ENCODE peak calls at places on chromosome 20, in seven cellular contexts. S, E, D, N, A, Z and M are unnamed samples. For H3K27me3, the result is how much of the 10 kb centered on the place peaks cover.

GRCh38 chr20:9627219-9627618 is 112.8 kb downstream of the LAMP5 start:
- DNase-seq in D (no peak), E (peak), S (no peak), A (no peak), Z (no peak), N (no peak), M (no peak)

GRCh38 chr20:3563548-3564177 is 92.8 kb downstream of the ATRN start:
- DNase-seq in Z (peak), S (peak), A (peak), E (no peak), N (peak), D (no peak), M (peak)

GRCh38 chr20:36676701-36677421 is 30.9 kb upstream of the SLA2 start:
- DNase-seq in N (no peak), A (peak), D (peak), E (peak), S (peak), Z (peak), M (peak)

GRCh38 chr20:40307937-40308478 is 381.0 kb downstream of the MAFB start:
- DNase-seq in E (no peak), S (no peak), N (no peak), Z (no peak), D (no peak), A (no peak), M (no peak)

GRCh38 chr20:25058797-25059486 is 1.0 kb upstream of the ACSS1 start:
- DNase-seq in N (peak), D (no peak), E (no peak), Z (no peak), A (peak), S (no peak), M (no peak)

GRCh38 chr20:20824924-20825584 is 112.6 kb upstream of the RALGAPA2 start:
- DNase-seq in A (no peak), Z (peak), N (peak), E (peak), S (peak), D (peak), M (peak)

GRCh38 chr20:7437311-7437710 is 502.9 kb downstream of the HAO1 start:
- DNase-seq in D (no peak), S (no peak), A (no peak), Z (no peak), N (no peak), E (no peak), M (no peak)

GRCh38 chr20:18267815-18268214 is 20.5 kb upstream of the ZNF133 start:
- DNase-seq in N (no peak), D (no peak), E (no peak), A (no peak), Z (no peak), S (peak), M (peak)

DNA sequence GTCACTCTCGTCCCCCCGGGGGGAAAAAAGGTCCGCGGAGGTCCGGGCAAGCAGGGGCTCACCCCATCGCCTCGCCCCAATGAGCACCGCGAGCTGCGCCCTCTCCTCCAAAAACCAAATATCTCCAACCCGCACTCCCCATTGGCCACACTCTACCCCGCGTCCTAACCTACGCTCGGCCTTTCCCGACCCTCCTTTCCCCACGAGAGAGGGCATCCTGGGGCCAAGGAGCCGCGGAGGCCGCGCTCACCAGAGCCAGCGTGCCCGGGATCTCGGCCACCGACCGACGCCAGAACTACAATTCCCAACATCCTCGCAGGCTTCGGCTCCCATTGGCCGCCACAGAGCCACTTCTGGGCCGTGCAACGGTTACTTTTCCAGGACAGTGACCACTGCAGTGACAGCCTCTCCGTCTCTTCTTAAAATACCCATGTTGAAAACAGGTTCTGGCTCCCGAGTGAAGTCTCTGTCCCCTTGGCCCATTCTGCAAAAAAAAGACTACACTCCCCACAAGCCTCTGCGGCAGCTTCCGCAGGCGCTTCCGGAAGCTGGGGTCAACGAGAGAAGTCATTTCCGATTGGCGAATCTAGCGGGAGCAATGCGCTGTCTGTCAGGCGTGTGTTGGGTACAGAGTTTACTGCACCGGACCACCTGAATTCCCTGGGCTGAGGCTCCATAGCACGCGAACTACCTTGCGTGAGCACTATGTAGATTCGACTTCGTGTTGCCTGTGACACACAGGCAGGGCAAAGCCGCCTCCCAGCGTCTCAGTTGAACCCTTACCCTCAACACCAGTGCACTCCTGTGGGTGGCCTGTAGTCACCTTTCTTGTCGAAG is at the start of gene ZNF343:
- DNase-seq in E (peak), A (peak), S (peak), Z (peak), N (peak), D (peak), M (peak)
- H4K8ac ChIP-seq in E (no peak), A (peak), S (peak), Z (peak), N (peak), D (peak), M (no peak)

GRCh38 chr20:32053648-32054047 is 1.6 kb downstream of the HCK start:
- DNase-seq in Z (no peak), N (no peak), D (no peak), E (no peak), S (no peak), A (no peak), M (no peak)
- H3K27me3 ChIP-seq in Z (under half), N (half or more), D (under half), E (under half), S (under half), A (half or more), M (under half)

GRCh38 chr20:63223826-63224207 is 7.9 kb upstream of the YTHDF1 start:
- DNase-seq in D (no peak), E (no peak), S (no peak), Z (no peak), A (no peak), N (no peak), M (no peak)

GRCh38 chr20:63226020-63226943 is 9.4 kb upstream of the BIRC7 start:
- DNase-seq in Z (peak), E (no peak), D (no peak), N (no peak), S (no peak), A (no peak), M (peak)

GRCh38 chr20:63223121-63223825 is 7.3 kb upstream of the YTHDF1 start:
- DNase-seq in D (peak), A (peak), E (peak), N (peak), S (peak), Z (peak), M (peak)

GRCh38 chr20:63225082-63225454 is 9.1 kb upstream of the YTHDF1 start:
- DNase-seq in S (no peak), E (no peak), Z (no peak), A (no peak), N (no peak), D (no peak), M (no peak)

DNA sequence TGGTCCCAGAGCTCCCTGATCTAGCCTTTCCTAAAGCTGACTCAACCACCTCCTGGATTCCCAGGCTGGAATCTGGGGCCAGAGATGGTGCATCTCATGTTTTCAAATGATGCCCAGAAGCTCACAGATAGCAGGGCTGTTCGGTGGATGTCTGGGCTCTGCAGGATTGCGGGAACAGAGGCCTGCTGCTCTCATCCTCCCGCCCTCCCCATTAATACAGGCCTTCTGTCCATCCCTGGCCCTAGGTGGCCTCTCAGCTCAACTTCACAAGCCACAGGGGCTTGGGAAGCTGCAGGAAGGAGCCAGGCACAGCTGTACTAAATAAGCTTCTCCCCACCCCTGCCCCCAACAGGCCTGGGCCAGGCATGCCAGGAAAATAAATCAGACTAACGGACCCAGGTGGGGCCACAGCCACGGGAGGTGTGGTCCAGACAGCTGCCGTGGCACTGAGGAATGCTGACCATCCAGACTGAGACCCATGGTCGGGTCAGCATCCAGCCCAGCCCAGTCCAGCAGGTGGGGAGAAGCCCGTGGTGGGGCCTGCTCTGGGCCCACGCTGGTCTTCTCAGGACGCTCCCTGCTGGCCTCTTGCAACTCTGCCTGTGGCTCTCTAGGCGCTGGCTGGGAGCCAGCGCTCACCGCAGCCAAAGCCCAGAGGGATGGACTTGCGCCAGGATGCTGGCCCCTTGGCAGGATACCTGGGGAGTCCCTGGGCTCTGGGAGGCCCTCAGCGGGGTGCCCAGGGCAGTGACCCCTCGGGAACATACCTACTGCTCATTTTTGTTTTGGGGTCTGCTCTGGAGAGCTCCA is 8.5 kb upstream of the YTHDF1 start:
- DNase-seq in N (peak), D (no peak), E (no peak), Z (peak), A (peak), S (no peak), M (peak)
- H3K4ac ChIP-seq in N (no peak), D (no peak), E (no peak), Z (peak), A (no peak), S (no peak), M (no peak)

GRCh38 chr20:61306935-61307475 is 54.9 kb downstream of the CDH4 start:
- DNase-seq in Z (no peak), A (no peak), D (no peak), N (no peak), S (no peak), E (no peak), M (peak)

GRCh38 chr20:61310954-61311353 is 58.9 kb downstream of the CDH4 start:
- DNase-seq in E (no peak), N (no peak), D (no peak), Z (no peak), S (no peak), A (no peak), M (no peak)

GRCh38 chr20:61307686-61308085 is 55.6 kb downstream of the CDH4 start:
- DNase-seq in A (no peak), Z (no peak), D (no peak), S (no peak), N (no peak), E (no peak), M (no peak)

GRCh38 chr20:61304750-61305149 is 52.7 kb downstream of the CDH4 start:
- DNase-seq in A (no peak), D (no peak), S (no peak), Z (no peak), N (no peak), E (no peak), M (no peak)

GRCh38 chr20:61308171-61308795 is 56.2 kb downstream of the CDH4 start:
- DNase-seq in S (no peak), A (no peak), E (no peak), Z (no peak), N (no peak), D (no peak), M (no peak)
- H4K8ac ChIP-seq in S (no peak), A (no peak), E (no peak), Z (no peak), N (no peak), D (no peak), M (no peak)

DNA sequence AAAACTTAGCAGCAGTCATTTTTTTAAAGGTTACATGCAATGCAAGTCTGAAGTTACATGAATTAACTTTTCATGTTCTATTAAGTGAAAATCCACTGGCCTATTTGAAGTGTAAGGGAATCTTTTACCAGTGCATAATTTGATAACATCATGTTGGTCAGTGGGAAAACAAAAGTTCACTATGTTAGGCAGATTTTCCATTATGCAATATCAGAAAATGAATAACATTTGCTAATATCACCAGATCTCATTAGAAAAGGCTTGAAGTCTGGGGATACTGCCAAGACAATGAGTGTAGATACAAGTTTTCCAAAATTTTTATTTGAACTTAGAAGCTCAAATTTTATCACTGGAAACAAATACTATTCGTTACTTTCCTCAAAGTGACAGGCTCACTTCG is 296.4 kb upstream of the CDH4 start:
- DNase-seq in E (no peak), N (no peak), S (no peak), Z (no peak), A (no peak), D (no peak), M (no peak)
- H3K27me3 ChIP-seq in E (under half), N (under half), S (under half), Z (under half), A (under half), D (under half), M (under half)

GRCh38 chr20:58614366-58614765 is 36.7 kb upstream of the STX16 start:
- DNase-seq in E (no peak), D (no peak), A (no peak), S (no peak), N (no peak), Z (no peak), M (no peak)
- H3K4ac ChIP-seq in E (no peak), D (no peak), A (no peak), S (peak), N (no peak), Z (no peak), M (no peak)

DNA sequence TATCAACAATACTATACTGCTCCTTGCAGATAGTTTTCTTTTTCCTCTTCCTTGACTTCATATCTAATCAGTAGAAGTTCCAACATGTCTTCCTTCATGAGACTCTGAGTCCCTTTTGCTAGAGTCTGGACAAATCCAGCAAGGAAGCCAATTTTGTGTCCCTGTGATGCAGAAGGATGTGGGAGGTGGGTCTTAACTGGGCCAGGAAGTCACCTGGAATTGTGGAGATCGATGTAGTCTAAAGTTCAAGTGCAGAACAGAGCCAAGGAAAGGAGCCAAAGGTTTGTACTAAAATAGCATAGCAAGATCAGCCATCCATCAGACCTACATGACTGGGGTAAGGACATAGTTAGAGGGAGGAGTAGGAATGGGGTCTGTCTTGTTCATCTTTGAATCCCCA is 37.6 kb downstream of the SPTLC3 start:
- DNase-seq in A (no peak), N (no peak), S (no peak), D (no peak), Z (no peak), E (no peak), M (no peak)
- H4K8ac ChIP-seq in A (no peak), N (no peak), S (no peak), D (no peak), Z (no peak), E (no peak), M (no peak)

DNA sequence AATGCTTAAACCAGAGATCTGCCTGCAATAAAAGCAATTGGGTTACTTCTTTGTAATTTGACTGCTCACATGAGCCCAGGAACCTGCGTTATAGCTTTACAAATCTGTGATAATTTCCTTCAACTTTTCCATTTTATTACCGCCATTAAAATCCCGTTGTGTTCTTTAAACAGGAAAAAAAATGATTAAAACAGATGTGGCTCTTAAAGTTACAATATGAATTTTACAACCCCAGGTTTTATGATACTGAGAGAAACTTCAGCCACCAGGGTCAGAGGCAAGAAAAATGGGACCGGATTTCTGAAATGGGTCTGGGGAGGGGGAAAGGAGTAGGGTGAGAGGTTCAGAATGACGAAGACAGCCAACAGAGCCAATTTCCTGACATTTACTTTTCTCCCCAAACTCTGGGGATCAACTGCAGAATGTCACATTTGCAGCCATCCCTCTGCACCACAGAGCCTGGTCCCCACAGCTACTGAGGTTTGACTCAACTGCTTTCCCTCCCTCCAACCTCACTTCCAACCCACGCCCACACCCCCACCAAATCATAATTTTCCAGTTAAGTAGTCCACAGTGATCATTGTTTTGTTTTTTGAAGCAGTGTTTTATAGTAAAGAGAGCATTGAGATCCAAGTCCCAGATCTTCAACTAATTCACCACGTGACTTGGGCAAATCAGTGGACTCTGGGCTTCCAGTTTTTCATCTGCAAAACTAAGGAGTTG is 77.6 kb upstream of the EYA2 start:
- DNase-seq in E (no peak), N (no peak), S (no peak), Z (no peak), D (no peak), A (no peak), M (no peak)
- H3K27me3 ChIP-seq in E (under half), N (under half), S (under half), Z (under half), D (under half), A (half or more), M (under half)

GRCh38 chr20:2476742-2477615 is 6.4 kb upstream of the SNRPB start:
- DNase-seq in A (no peak), N (no peak), S (no peak), D (no peak), E (peak), Z (no peak), M (no peak)

GRCh38 chr20:2470432-2471193 is at the start of gene SNRPB:
- DNase-seq in A (peak), N (peak), E (peak), Z (peak), D (peak), S (peak), M (peak)

GRCh38 chr20:2480381-2480780 is 9.8 kb upstream of the SNRPB start:
- DNase-seq in N (no peak), E (no peak), S (no peak), A (no peak), D (no peak), Z (no peak), M (no peak)

DNA sequence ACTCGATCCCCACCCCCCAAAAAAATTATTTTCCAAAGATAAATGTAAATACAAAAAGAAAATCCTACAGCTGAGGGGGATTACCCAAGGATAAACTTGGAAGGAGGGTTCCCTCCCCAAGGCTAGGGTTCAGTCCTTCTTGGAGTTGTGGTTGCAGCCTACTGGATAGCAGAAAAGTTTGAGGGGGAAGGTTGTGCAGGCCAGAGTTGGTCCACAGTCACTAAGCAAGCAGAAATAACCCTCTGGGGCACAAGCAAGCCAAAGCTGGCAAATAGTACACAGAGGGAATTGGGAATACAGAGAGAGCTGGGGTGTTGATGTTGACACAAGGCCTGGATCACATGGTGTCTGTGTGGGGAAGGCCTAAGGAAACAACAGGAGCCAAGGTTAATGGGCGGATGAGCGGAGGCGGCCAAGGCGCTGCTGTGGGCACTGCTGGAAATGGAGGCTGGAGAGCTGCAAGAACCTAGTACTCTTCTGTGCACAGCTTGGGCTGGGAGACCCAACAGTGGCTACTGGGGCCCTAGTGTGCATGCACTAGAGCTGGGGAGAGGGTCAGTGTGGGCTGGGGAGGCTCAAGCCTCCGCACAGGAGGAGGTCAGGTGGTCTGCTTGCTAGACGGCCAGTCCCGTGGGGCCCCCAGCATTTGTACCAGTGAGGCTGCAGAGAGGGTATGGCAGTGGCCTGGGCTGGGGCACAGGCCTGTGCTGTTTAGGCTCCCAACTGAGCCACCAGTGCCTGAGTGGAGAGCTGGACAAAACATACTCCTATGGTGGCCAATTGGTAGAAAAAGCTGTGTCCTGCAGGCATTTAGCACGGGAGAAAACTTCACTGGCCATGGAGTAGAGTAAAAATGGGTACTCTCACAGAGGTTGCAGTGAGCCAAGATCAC is 5.5 kb upstream of the SNRPB start:
- DNase-seq in S (no peak), N (no peak), D (no peak), Z (no peak), E (no peak), A (no peak), M (no peak)
- H3K4ac ChIP-seq in S (no peak), N (no peak), D (no peak), Z (no peak), E (no peak), A (no peak), M (no peak)

GRCh38 chr20:32577657-32578056 is 7.5 kb downstream of the NOL4L start:
- DNase-seq in S (no peak), D (no peak), E (no peak), N (no peak), A (no peak), Z (no peak), M (no peak)
- H4K8ac ChIP-seq in S (no peak), D (no peak), E (no peak), N (no peak), A (no peak), Z (no peak), M (no peak)